ENCODE peak calls at places on chromosomes 16 and 17, in five cellular contexts. P, Y, O, N and S are unnamed samples. For H3K4me1, the result is how much of the 10 kb centered on the place peaks cover.

GRCh38 chr16:50676684-50677225 is 4.4 kb downstream of the SNX20 start:
- DNase-seq in O (no peak), P (no peak), N (no peak), Y (no peak), S (peak)

GRCh38 chr17:78759203-78759968 is 22.7 kb downstream of the CYTH1 start:
- DNase-seq in Y (no peak), O (peak), P (no peak), N (no peak), S (peak)

GRCh38 chr17:67253379-67253778 is 8.4 kb upstream of the HELZ start:
- DNase-seq in Y (no peak), O (peak), P (no peak), N (no peak), S (no peak)

GRCh38 chr17:2368383-2368782 is 31.1 kb downstream of the SGSM2 start:
- DNase-seq in P (no peak), O (no peak), Y (no peak), N (no peak), S (no peak)

GRCh38 chr17:51434434-51435170 is 174.3 kb downstream of the UTP18 start:
- DNase-seq in O (no peak), N (no peak), Y (no peak), P (no peak), S (no peak)

GRCh38 chr16:85738878-85739715 is 11.8 kb downstream of the C16orf74 start:
- DNase-seq in Y (no peak), O (no peak), P (no peak), N (no peak), S (no peak)

GRCh38 chr16:54080524-54081008 is 206.0 kb downstream of the IRX3 start:
- DNase-seq in O (peak), P (no peak), N (no peak), Y (no peak), S (no peak)

GRCh38 chr17:33113281-33114010 is 121.8 kb downstream of the SPACA3 start:
- DNase-seq in N (no peak), O (peak), P (no peak), Y (no peak), S (no peak)

GRCh38 chr16:60905806-60906205 is 1130.4 kb downstream of the CDH8 start:
- DNase-seq in P (no peak), N (no peak), O (no peak), Y (no peak), S (no peak)

GRCh38 chr17:83058478-83059167 is 20.8 kb upstream of the METRNL start:
- DNase-seq in P (no peak), Y (peak), O (no peak), N (no peak), S (peak)

GRCh38 chr17:869067-869466 is 86.9 kb downstream of the MRM3 start:
- DNase-seq in N (no peak), P (no peak), Y (no peak), O (peak), S (no peak)

GRCh38 chr17:48578616-48579560 is 738 bp upstream of the HOXB4 start:
- DNase-seq in O (peak), Y (no peak), N (no peak), P (no peak), S (peak)

GRCh38 chr17:32831627-32832243 is 45.2 kb downstream of the MYO1D start:
- DNase-seq in P (no peak), Y (no peak), N (no peak), O (no peak), S (no peak)

GRCh38 chr17:1829579-1830257 is at the start of the genes RPA1 and SMYD4:
- DNase-seq in Y (peak), N (no peak), O (peak), P (peak), S (peak)

GRCh38 chr16:59881366-59881765 is 1147.2 kb upstream of the GOT2 start:
- DNase-seq in P (no peak), Y (no peak), N (no peak), O (no peak), S (no peak)

GRCh38 chr16:54447606-54448440 is 161.2 kb upstream of the IRX3 start:
- DNase-seq in N (no peak), Y (no peak), O (peak), P (no peak), S (no peak)

GRCh38 chr17:81556175-81556691 is 4.1 kb upstream of the FAAP100 start:
- DNase-seq in P (no peak), O (peak), Y (no peak), N (no peak), S (peak)

GRCh38 chr16:85316321-85316919 is 204.1 kb upstream of the CIBAR2 start:
- DNase-seq in O (peak), Y (no peak), N (no peak), P (no peak), S (no peak)

GRCh38 chr16:87809150-87809902 is 43.5 kb upstream of the KLHDC4 start:
- DNase-seq in N (no peak), P (no peak), Y (no peak), O (peak), S (no peak)

GRCh38 chr17:39191750-39192510 is 5.5 kb downstream of the CACNB1 start:
- DNase-seq in P (no peak), N (no peak), O (no peak), Y (no peak), S (no peak)

GRCh38 chr17:491086-492014 is 138.7 kb upstream of the RPH3AL start:
- DNase-seq in P (no peak), O (peak), N (no peak), Y (peak), S (no peak)

GRCh38 chr17:1961187-1961586 is 63.9 kb downstream of the RTN4RL1 start:
- DNase-seq in P (no peak), N (no peak), O (no peak), Y (no peak), S (no peak)

DNA sequence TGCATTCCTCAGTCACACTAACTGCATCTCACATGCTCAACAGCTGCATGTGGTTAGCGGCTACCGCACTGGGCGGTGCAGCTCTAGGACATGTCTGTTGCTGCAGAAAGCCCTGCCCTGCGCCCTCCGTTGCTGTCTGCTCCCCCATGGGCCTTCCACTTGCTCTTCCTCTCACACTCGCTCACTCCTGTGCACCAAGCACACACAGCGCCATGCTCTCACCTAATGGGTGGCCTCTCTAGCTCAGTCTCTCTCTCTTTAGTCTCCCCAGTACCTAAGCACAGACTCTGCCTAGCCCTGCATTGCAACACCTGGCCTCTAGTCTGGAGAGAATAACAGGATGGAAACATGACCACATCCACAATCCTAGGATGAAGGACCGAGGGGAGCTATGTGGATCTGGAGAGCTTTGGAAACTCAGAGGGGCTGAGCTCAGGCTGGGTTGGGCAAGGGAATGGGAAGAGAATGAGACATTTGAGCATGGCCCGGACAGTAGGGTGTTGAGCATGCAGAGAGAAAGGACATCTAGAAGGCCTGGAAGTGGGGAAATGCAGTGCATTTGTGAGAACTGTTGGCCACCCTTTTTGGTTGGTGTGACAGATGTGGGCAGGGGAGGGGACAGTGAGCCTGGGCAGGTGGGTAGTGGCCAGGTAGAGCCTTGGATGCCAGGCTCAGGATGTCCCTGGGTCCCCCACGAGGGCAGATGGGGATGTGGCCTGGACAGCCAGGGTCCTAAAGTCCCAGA is 16.0 kb downstream of the SGCA start:
- DNase-seq in Y (no peak), N (no peak), P (no peak), O (peak), S (no peak)
- TF ChIP-seq CTCF in Y (no peak), N (no peak), P (no peak), O (no peak), S (no peak)

GRCh38 chr16:74561626-74562025 is 45.3 kb downstream of the GLG1 start:
- DNase-seq in P (no peak), Y (no peak), N (no peak), O (peak), S (no peak)
- H3K4me1 ChIP-seq in P (under half), Y (under half), N (half or more), O (under half), S (under half)

GRCh38 chr16:1993731-1994131 is 4.0 kb downstream of the SYNGR3 start:
- DNase-seq in O (peak), P (no peak), N (no peak), Y (peak), S (no peak)

GRCh38 chr16:1992475-1993292 is 2.9 kb downstream of the SYNGR3 start:
- DNase-seq in P (no peak), Y (peak), N (no peak), O (no peak), S (no peak)

GRCh38 chr16:1990336-1991134 is 765 bp downstream of the SYNGR3 start:
- DNase-seq in P (no peak), Y (peak), N (no peak), O (no peak), S (peak)

GRCh38 chr16:1991135-1991551 is 1.4 kb downstream of the SYNGR3 start:
- DNase-seq in N (no peak), P (no peak), O (no peak), Y (peak), S (no peak)

DNA sequence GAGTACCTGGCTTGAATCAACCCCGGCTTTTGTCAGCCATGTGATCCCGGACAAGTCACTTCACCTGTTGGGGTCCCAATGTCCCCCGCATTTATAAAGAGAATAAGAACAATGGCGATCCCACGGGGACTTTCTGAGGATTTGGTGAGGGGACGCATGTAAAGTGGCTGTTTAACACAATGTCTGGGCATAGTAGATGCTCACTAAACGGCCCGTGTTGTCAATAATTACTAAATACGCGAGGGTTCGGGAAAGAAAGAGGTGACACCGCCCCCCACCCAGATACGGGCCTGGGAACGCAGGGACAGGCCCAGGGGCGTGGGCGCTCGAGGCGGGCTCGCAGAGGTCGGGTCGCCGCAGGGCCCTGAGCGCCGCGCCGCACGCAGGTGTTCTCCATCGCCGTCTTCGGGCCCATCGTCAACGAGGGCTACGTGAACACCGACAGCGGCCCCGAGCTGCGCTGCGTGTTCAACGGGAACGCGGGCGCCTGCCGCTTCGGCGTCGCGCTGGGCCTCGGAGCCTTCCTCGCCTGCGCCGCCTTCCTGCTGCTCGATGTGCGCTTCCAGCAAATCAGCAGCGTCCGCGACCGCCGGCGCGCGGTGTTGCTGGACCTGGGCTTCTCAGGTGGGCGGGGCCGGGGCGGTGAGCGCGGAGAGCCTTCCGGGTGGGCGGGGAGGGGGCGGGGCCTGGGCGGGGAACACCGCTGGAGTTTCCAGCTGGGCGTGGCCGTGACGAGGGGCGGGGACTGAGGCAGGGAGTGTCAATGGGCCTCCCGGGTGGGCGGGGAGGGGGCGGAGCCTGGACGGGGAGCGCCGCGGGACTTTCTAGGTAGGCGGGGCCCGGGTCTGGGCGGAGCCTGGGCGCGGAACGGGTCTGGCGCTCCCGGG is 2.1 kb downstream of the SYNGR3 start:
- DNase-seq in O (peak), N (no peak), Y (peak), P (peak), S (peak)
- TF ChIP-seq POLR2A in O (no peak), N (no peak), Y (no peak), P (no peak), S (peak)

GRCh38 chr17:55279788-55280579 is 15.2 kb downstream of the HLF start:
- DNase-seq in Y (no peak), O (no peak), P (no peak), N (no peak), S (no peak)

GRCh38 chr17:55281592-55282378 is 17.0 kb downstream of the HLF start:
- DNase-seq in O (no peak), Y (no peak), N (no peak), P (no peak), S (no peak)

GRCh38 chr17:55283256-55283965 is 18.7 kb downstream of the HLF start:
- DNase-seq in N (no peak), O (no peak), P (no peak), Y (no peak), S (no peak)

GRCh38 chr17:55284001-55284884 is 19.5 kb downstream of the HLF start:
- DNase-seq in Y (no peak), P (no peak), O (no peak), N (no peak), S (peak)

GRCh38 chr17:55282379-55282702 is 17.6 kb downstream of the HLF start:
- DNase-seq in P (no peak), O (no peak), N (no peak), Y (no peak), S (no peak)
- TF ChIP-seq CTCF in P (no peak), O (no peak), N (no peak), Y (no peak), S (no peak)

GRCh38 chr16:67246081-67246944 is 968 bp downstream of the FHOD1 start:
- DNase-seq in N (no peak), P (no peak), Y (peak), O (peak), S (peak)
- H3K4me1 ChIP-seq in N (half or more), P (half or more), Y (half or more), O (under half), S (under half)

GRCh38 chr17:77606865-77607210 is 351.7 kb upstream of the TNRC6C start:
- DNase-seq in O (no peak), Y (no peak), N (no peak), P (no peak), S (no peak)
- TF ChIP-seq POLR2A in O (no peak), Y (no peak), N (no peak), P (no peak), S (no peak)

GRCh38 chr16:27356794-27357193 is 43.0 kb downstream of the IL4R start:
- DNase-seq in P (no peak), Y (no peak), O (no peak), N (no peak), S (no peak)

GRCh38 chr16:27353853-27354252 is 40.1 kb downstream of the IL4R start:
- DNase-seq in P (no peak), O (no peak), Y (no peak), N (no peak), S (no peak)

GRCh38 chr16:27352026-27352425 is 38.3 kb downstream of the IL4R start:
- DNase-seq in Y (no peak), O (no peak), N (no peak), P (no peak), S (no peak)

GRCh38 chr16:27359051-27359450 is 42.9 kb upstream of the IL21R start:
- DNase-seq in N (no peak), P (no peak), O (no peak), Y (no peak), S (no peak)

DNA sequence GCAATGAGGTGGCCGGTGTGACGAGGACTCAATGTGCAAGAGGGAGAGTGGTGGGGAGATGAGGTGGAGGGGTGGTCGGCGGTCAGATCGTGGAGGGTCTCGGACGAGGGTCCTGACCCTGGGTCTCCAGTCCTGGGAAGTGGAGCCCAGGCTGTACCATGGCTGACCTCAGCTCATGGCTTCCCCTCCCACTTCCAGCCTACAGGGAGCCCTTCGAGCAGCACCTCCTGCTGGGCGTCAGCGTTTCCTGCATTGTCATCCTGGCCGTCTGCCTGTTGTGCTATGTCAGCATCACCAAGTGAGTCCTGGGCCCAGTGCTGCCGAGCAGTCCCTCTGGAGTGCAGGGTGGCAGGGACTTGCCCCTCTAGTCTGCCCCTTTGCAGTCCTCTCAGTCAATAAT is 41.8 kb downstream of the IL4R start:
- DNase-seq in N (no peak), P (no peak), Y (peak), O (peak), S (peak)
- TF ChIP-seq CTCF in N (no peak), P (peak), Y (peak), O (peak), S (peak)

GRCh38 chr16:81478876-81479496 is 34.4 kb downstream of the CMIP start:
- DNase-seq in Y (no peak), N (no peak), P (no peak), O (no peak), S (peak)
- H3K4me1 ChIP-seq in Y (half or more), N (half or more), P (half or more), O (under half), S (half or more)